ENCODE peak calls at places on chromosome 13, in nine cellular contexts. L is nephron progenitor cell; F is stomach; K is dermis microvascular lymphatic vessel endothelial cell; J is AG09309; C is GM23248; G is stimulated activated CD4-positive, alpha-beta T cell treated with anti-CD3 and anti-CD28 coated beads, Interleukin-12 subunit alpha, Interleukin-12 subunit beta, amount 100 ng/mL, for 48 hours; I is AML-193; B is ascending aorta. Q is an unnamed sample.

GRCh38 chr13:106919638-106920037 is 351.7 kb upstream of the ARGLU1 start:
- DNase-seq in K (peak; percentile 100), F (no peak), I (no peak), B (no peak), G (no peak), L (peak; percentile 46), C (no peak), J (no peak), Q (no peak)

GRCh38 chr13:108214511-108215383 is 589 bp downstream of the LIG4 start:
- DNase-seq in F (no peak), K (peak; percentile 7), J (no peak), G (no peak), I (no peak), B (no peak), C (peak; percentile 48), L (peak; percentile 18), Q (no peak)

GRCh38 chr13:73000027-73000674 is 58.7 kb upstream of the KLF5 start:
- DNase-seq in C (peak; percentile 37), J (no peak), F (no peak), L (no peak), K (peak; percentile 74), G (no peak), I (peak; percentile 83), B (no peak), Q (no peak)

GRCh38 chr13:51590966-51591627 is 6.8 kb downstream of the WDFY2 start:
- DNase-seq in C (peak; percentile 96), F (peak; percentile 41), J (peak; percentile 96), K (peak; percentile 52), G (no peak), L (no peak), I (peak; percentile 69), B (no peak), Q (no peak)

GRCh38 chr13:99396446-99396845 is 89.2 kb upstream of the GPR183 start:
- DNase-seq in J (no peak), B (no peak), L (no peak), F (peak; percentile 19), K (no peak), C (no peak), I (no peak), G (no peak), Q (no peak)

GRCh38 chr13:44368062-44368591 is 5.5 kb upstream of the SERP2 start:
- DNase-seq in B (no peak), I (no peak), G (no peak), F (no peak), C (peak; percentile 59), J (peak; percentile 75), L (no peak), K (no peak), Q (no peak)

GRCh38 chr13:99307247-99307646 is at the start of gene GPR183:
- DNase-seq in F (no peak), I (peak; percentile 69), C (peak; percentile 46), K (peak; percentile 79), L (no peak), B (no peak), G (no peak), J (no peak), Q (no peak)

GRCh38 chr13:90336507-90336906 is 1011.0 kb upstream of the MIR17HG start:
- DNase-seq in J (no peak), K (no peak), I (no peak), L (no peak), F (no peak), C (no peak), G (no peak), B (no peak), Q (no peak)

GRCh38 chr13:36313047-36313969 is 15.7 kb upstream of the CCDC169 start:
- DNase-seq in I (no peak), J (no peak), K (no peak), C (peak; percentile 56), F (no peak), G (no peak), B (no peak), L (no peak), Q (no peak)

GRCh38 chr13:37457594-37457993 is 141.0 kb downstream of the POSTN start:
- DNase-seq in F (no peak), G (no peak), K (no peak), B (no peak), C (peak; percentile 29), L (no peak), J (no peak), I (no peak), Q (no peak)

GRCh38 chr13:48579167-48579918 is 46.5 kb upstream of the RCBTB2 start:
- DNase-seq in L (no peak), B (no peak), C (no peak), I (peak; percentile 93), K (no peak), J (no peak), F (peak; percentile 72), G (no peak), Q (no peak)

GRCh38 chr13:30346789-30347167 is 39.4 kb upstream of the KATNAL1 start:
- DNase-seq in C (no peak), I (no peak), J (no peak), B (no peak), G (no peak), K (no peak), F (no peak), L (no peak), Q (peak; percentile 40)

GRCh38 chr13:75792526-75793187 is 156.5 kb downstream of the LMO7 start:
- DNase-seq in K (no peak), I (no peak), C (no peak), B (no peak), L (no peak), J (no peak), F (no peak), G (no peak), Q (no peak)

GRCh38 chr13:59946924-59947323 is 216.8 kb downstream of the DIAPH3 start:
- DNase-seq in I (no peak), F (no peak), B (no peak), L (no peak), K (no peak), J (peak; percentile 45), G (no peak), C (peak; percentile 17), Q (no peak)

GRCh38 chr13:50512602-50513527 is 330.6 kb downstream of the DLEU7 start:
- DNase-seq in G (no peak), I (peak; percentile 81), K (peak; percentile 50), L (peak; percentile 38), J (no peak), F (peak; percentile 77), C (peak; percentile 68), B (no peak), Q (no peak)

GRCh38 chr13:45781553-45782326 is 69.8 kb downstream of the SIAH3 start:
- DNase-seq in J (no peak), G (no peak), C (peak; percentile 5), F (peak; percentile 79), B (no peak), I (no peak), L (no peak), K (no peak), Q (no peak)

GRCh38 chr13:30346159-30346788 is 38.9 kb upstream of the KATNAL1 start:
- DNase-seq in K (no peak), I (peak; percentile 34), C (no peak), L (no peak), B (no peak), G (peak; percentile 35), F (peak; percentile 59), J (no peak), Q (peak; percentile 58)

GRCh38 chr13:44806841-44807240 is 182.4 kb downstream of the NUFIP1 start:
- DNase-seq in J (no peak), C (no peak), L (no peak), B (no peak), G (no peak), K (no peak), F (no peak), I (no peak), Q (no peak)

GRCh38 chr13:46170687-46171086 is 11.3 kb downstream of the LCP1 start:
- DNase-seq in F (no peak), C (no peak), K (no peak), B (no peak), J (no peak), I (peak; percentile 55), L (no peak), G (no peak), Q (no peak)

Q was measured in vagina.